ENCODE peak calls at places on chromosomes 6 and 20, in four cellular contexts. F is GM23338, W is fibroblast of lung, N is OCI-LY7. C is an unnamed sample.

GRCh38 chr6:15285682-15286294 is 39.9 kb downstream of the JARID2 start:
- DNase-seq in W (no peak), F (no peak), N (no peak), C (no peak)

GRCh38 chr6:90222724-90223198 is 73.9 kb downstream of the BACH2 start:
- DNase-seq in F (no peak), N (no peak), W (no peak), C (peak)

GRCh38 chr6:133289733-133290306 is 48.7 kb downstream of the EYA4 start:
- DNase-seq in N (no peak), F (no peak), W (no peak), C (no peak)

GRCh38 chr6:55963301-55963700 is 87.9 kb upstream of the BMP5 start:
- DNase-seq in F (peak), N (no peak), W (peak), C (peak)

GRCh38 chr20:44627364-44628010 is 24.0 kb downstream of the ADA start:
- DNase-seq in F (no peak), N (no peak), W (no peak), C (no peak)

GRCh38 chr20:57061058-57061900 is 205.2 kb downstream of the BMP7 start:
- DNase-seq in N (peak), W (no peak), F (peak), C (no peak)

GRCh38 chr6:45548657-45549515 is 171.2 kb upstream of the SUPT3H start:
- DNase-seq in N (no peak), F (no peak), W (no peak), C (no peak)

GRCh38 chr6:112931835-112932234 is 584.7 kb downstream of the RFPL4B start:
- DNase-seq in N (no peak), W (peak), F (no peak), C (no peak)

GRCh38 chr6:88499845-88500699 is 333.9 kb upstream of the CNR1 start:
- DNase-seq in N (peak), F (no peak), W (no peak), C (no peak)

GRCh38 chr20:49552007-49552406 is 15.9 kb downstream of the PTGIS start:
- DNase-seq in N (no peak), W (no peak), F (no peak), C (no peak)
- H2AFZ ChIP-seq in N (no peak), W (no peak), F (no peak), C (peak)

GRCh38 chr20:10922941-10923340 is 249.1 kb upstream of the JAG1 start:
- DNase-seq in F (no peak), W (peak), N (no peak), C (no peak)
- H2AFZ ChIP-seq in F (peak), W (no peak), N (no peak), C (peak)

GRCh38 chr20:36761125-36761524 is 12.4 kb downstream of the DSN1 start:
- DNase-seq in W (no peak), F (no peak), N (no peak), C (no peak)
- H2AFZ ChIP-seq in W (no peak), F (no peak), N (no peak), C (no peak)

GRCh38 chr6:158688860-158689259 is 39.0 kb downstream of the SYTL3 start:
- DNase-seq in W (no peak), N (no peak), F (no peak), C (no peak)
- H2AFZ ChIP-seq in W (no peak), N (no peak), F (no peak), C (no peak)

GRCh38 chr6:68635706-68636513 is 828 bp downstream of the ADGRB3 start:
- DNase-seq in F (peak), N (no peak), W (peak), C (no peak)

GRCh38 chr6:68633654-68634502 is 1.2 kb upstream of the ADGRB3 start:
- DNase-seq in W (no peak), N (no peak), F (no peak), C (no peak)

GRCh38 chr6:68632620-68633195 is 2.4 kb upstream of the ADGRB3 start:
- DNase-seq in W (no peak), N (no peak), F (no peak), C (no peak)

GRCh38 chr6:68635412-68635705 is 277 bp downstream of the ADGRB3 start:
- DNase-seq in F (no peak), W (no peak), N (no peak), C (no peak)

GRCh38 chr6:68634503-68635411 is at the start of gene ADGRB3:
- DNase-seq in F (peak), W (peak), N (no peak), C (no peak)
- H2AFZ ChIP-seq in F (peak), W (peak), N (no peak), C (no peak)

DNA sequence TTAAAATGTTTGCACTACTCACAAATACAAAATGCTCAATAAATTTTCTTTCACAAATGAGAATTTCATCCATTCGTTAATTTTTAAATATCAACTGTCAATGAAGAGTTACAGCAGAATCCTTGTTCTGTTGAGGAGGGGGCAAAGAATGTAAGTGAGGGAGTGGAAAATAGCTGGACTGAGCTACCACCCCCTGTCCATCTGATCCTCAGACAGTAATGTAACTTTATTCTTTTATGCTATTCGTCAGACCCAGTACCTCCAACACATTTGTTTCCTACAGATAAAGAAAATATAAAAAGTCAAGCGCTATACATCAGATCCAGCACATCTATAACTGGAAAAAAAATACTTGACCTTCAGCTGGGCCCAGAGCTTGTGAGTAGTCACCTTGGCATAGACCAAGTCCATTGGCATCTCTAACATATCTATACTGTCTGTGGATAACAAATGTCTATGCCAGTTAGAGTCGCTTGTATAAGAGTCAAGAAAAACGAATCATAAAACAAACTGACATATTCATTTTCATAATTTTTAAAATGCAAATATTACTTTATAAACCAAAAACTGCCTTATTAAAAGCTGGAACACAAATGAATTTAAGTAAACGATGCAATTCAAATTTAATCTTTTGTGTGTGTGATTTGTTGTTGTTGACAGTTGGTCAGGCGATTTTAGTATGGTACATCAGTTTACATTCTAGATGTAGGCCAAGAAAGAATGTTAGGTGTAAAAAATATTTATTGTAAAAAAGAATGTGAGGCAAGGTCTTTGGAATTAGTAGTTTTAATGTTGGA is 57.2 kb upstream of the HFE start:
- DNase-seq in W (no peak), N (peak), F (no peak), C (no peak)
- H2AFZ ChIP-seq in W (no peak), N (no peak), F (no peak), C (no peak)

C was measured in HCT116.